ENCODE peak calls at places on chromosome 14, in five cellular contexts. X is fibroblast of mammary gland; S is renal cortical epithelial cell; W is stimulated activated CD8-positive, alpha-beta memory T cell treated with anti-CD3 and anti-CD28 coated beads, Interleukin-15, amount 100 ng/mL, for 4 hours; K is CD4-positive, alpha-beta T cell. Y is an unnamed sample.

GRCh38 chr14:65637780-65638179 is 225.2 kb downstream of the FUT8 start:
- DNase-seq in K (no peak), S (peak), W (peak), X (peak), Y (peak)

GRCh38 chr14:34299360-34299759 is 162.7 kb downstream of the SPTSSA start:
- DNase-seq in X (no peak), W (no peak), K (no peak), S (no peak), Y (no peak)

GRCh38 chr14:96574633-96575191 is 72.5 kb downstream of the PAPOLA start:
- DNase-seq in K (no peak), S (no peak), X (peak), W (no peak), Y (no peak)

GRCh38 chr14:68208218-68208617 is 388.6 kb downstream of the RAD51B start:
- DNase-seq in W (no peak), X (no peak), S (no peak), K (no peak), Y (no peak)

GRCh38 chr14:104554608-104555401 is 24.8 kb upstream of the C14orf180 start:
- DNase-seq in W (no peak), S (no peak), K (no peak), X (no peak), Y (no peak)

GRCh38 chr14:24060443-24060842 is 8.6 kb downstream of the CARMIL3 start:
- DNase-seq in K (no peak), W (no peak), X (no peak), S (no peak), Y (no peak)

GRCh38 chr14:105292810-105293711 is 7.7 kb downstream of the BRF1 start:
- DNase-seq in K (no peak), S (no peak), X (no peak), W (no peak), Y (no peak)

GRCh38 chr14:64947710-64948611 is 5.4 kb upstream of the GPX2 start:
- DNase-seq in K (no peak), W (no peak), X (no peak), S (no peak), Y (no peak)

GRCh38 chr14:31955941-31956579 is 121.0 kb upstream of the ARHGAP5 start:
- DNase-seq in X (no peak), W (no peak), K (no peak), S (peak), Y (peak)

GRCh38 chr14:92499216-92499615 is 14.4 kb upstream of the RIN3 start:
- DNase-seq in W (no peak), K (no peak), X (no peak), S (no peak), Y (no peak)

GRCh38 chr14:90039253-90040010 is 22.4 kb upstream of the KCNK13 start:
- DNase-seq in K (no peak), W (no peak), S (no peak), X (no peak), Y (no peak)

GRCh38 chr14:76498976-76499375 is 123.0 kb downstream of the ESRRB start:
- DNase-seq in K (no peak), S (no peak), W (no peak), X (no peak), Y (no peak)

GRCh38 chr14:100740196-100740825 is 13.6 kb downstream of the DLK1 start:
- DNase-seq in S (no peak), X (no peak), W (no peak), K (peak), Y (no peak)